ENCODE peak calls at places on chromosomes 12 and 14, in six cellular contexts. J is uterus, N is neural progenitor cell, T is fibroblast of mammary gland, P is choroid plexus epithelial cell, E is astrocyte of the spinal cord. B is an unnamed sample.

GRCh38 chr14:21796912-21797311 is 123.3 kb upstream of the OR4E1 start:
- DNase-seq in J (no peak), N (peak; percentile 2), T (no peak), P (peak; percentile 30), E (no peak), B (no peak)

GRCh38 chr12:29734748-29735147 is 49.0 kb downstream of the TMTC1 start:
- DNase-seq in J (no peak), N (no peak), T (no peak), P (no peak), E (no peak), B (no peak)

GRCh38 chr14:78836777-78837176 is 666.6 kb downstream of the NRXN3 start:
- DNase-seq in J (no peak), N (peak; percentile 71), T (peak; percentile 73), P (peak; percentile 78), E (peak; percentile 64), B (peak; percentile 52)

GRCh38 chr14:77580964-77581505 is 35.4 kb downstream of the SPTLC2 start:
- DNase-seq in J (no peak), N (no peak), T (peak; percentile 83), P (peak; percentile 84), E (peak; percentile 89), B (peak; percentile 80)

GRCh38 chr12:123972448-123973401 is at the start of the genes CCDC92 and ZNF664:
- DNase-seq in J (peak; percentile 94), N (peak; percentile 99), T (peak; percentile 82), P (peak; percentile 87), E (peak; percentile 93), B (peak; percentile 84)

GRCh38 chr14:100306256-100306505 is at the start of gene SLC25A29:
- DNase-seq in J (no peak), N (no peak), T (no peak), P (no peak), E (no peak), B (no peak)

GRCh38 chr14:52259452-52259851 is 8.0 kb upstream of the PTGDR start:
- DNase-seq in J (no peak), N (no peak), T (no peak), P (no peak), E (no peak), B (no peak)

GRCh38 chr12:113103756-113104450 is 31.7 kb downstream of the RASAL1 start:
- DNase-seq in J (no peak), N (peak; percentile 76), T (no peak), P (no peak), E (no peak), B (no peak)

DNA sequence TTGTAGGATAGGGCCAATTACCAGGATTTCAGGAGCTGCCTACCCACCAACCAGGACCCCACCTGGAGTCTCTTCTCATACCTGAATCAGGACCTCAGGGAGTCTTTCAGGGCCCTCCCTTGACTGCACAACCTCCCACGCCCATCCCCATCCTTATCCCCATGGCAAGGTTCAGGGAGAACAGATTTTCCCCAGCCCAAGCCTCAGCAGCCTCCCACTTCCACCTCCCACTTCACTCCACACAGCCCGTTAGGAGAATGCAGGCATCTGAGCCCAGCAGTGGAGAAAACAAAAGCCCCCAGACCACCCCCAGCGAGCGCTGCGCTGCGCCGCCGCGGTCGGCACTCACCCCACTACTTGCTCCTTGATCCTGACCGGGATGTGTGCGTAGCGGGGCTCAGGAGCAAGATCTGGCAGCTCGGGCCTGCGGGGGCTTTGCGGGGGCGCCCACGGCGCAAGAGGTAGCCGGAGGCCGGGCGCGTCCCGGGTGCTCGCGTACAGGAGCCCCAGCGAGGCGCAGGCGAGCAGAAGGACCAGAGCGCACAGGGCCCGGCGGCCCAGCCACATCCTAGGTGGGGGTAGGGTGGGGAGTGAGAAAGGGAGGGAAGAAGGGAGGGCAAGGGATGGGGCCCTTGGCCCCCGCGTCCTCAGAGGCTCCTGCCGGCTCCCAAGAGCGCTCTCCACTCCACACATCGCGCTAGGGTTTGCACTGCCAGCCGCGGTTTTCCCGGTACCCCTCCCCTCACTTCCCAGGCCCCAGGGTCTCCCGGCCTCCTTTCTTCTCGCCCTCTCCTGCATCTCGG is 1.2 kb downstream of the B4GALNT1 start:
- DNase-seq in J (no peak), N (peak; percentile 45), T (no peak), P (no peak), E (no peak), B (peak; percentile 15)
- H3K4me3 ChIP-seq in J (peak overlapping the region; percentile 42), N (peak overlapping the region; percentile 64), T (peak overlapping the region; percentile 37), P (peak overlapping the region; percentile 47), E (peak overlapping the region; percentile 49), B (peak overlapping the region; percentile 69)

GRCh38 chr12:16184691-16185090 is 92.8 kb downstream of the SLC15A5 start:
- DNase-seq in J (no peak), N (no peak), T (no peak), P (no peak), E (no peak), B (no peak)

GRCh38 chr12:16187684-16188083 is 89.8 kb downstream of the SLC15A5 start:
- DNase-seq in J (no peak), N (no peak), T (no peak), P (no peak), E (no peak), B (no peak)

GRCh38 chr12:16189849-16190248 is 87.6 kb downstream of the SLC15A5 start:
- DNase-seq in J (no peak), N (peak; percentile 73), T (no peak), P (peak; percentile 74), E (peak; percentile 20), B (peak; percentile 61)
- TF ChIP-seq CTCF in J (no peak), N (peak; percentile 59), T (no peak), P (peak; percentile 67), E (peak; percentile 28), B (peak; percentile 50)

GRCh38 chr14:20435454-20436362 is at the start of gene KLHL33:
- DNase-seq in J (peak; percentile 22), N (no peak), T (no peak), P (peak; percentile 17), E (no peak), B (no peak)
- H3K4me3 ChIP-seq in J (peak within 1 kb of the TSS; percentile 28), N (no peak within 1 kb of the TSS), T (peak within 1 kb of the TSS; percentile 31), P (peak within 1 kb of the TSS; percentile 50), E (peak within 1 kb of the TSS; percentile 6), B (no peak within 1 kb of the TSS)

DNA sequence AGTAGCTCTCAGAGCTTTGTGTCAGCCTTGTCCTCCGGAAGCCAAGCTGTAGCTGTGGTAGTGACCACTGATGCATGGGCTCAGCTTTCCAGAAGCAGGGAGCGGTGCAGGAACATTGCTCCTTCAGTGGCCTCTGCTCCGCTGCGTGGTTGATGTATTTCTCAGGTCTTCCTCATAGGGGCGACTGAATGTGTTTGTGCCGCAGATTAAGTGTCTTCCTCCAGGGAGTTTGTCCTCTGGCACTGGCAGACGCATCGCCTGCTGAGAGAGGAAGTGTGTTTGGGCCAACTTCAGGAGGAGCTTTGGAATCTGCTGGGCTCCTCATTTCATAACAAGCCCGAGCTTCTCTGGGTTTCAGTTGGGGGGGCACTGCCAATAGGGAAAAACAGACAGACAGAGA is 69.2 kb upstream of the PRIMA1 start:
- DNase-seq in J (no peak), N (peak; percentile 47), T (no peak), P (no peak), E (no peak), B (no peak)
- TF ChIP-seq CTCF in J (no peak), N (peak; percentile 20), T (no peak), P (no peak), E (no peak), B (no peak)

DNA sequence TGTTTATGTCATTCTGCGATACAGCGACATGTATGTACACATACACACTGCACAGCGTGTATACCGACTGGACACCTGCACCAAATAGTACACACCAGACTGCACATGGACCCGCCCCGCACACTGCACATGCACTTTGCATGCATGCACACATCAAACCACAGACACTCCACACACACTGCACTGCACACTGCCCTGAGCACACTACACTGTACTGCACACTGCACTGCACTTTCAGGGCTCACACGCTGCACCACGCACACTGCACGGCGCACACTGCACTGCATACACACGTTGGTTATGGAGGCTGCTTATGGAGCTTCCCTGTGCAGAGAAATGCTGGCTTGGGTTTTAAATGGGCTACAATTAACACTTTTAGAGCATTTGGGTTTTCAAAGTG is 1.6 kb downstream of the PAPLN start:
- DNase-seq in J (no peak), N (no peak), T (no peak), P (no peak), E (no peak), B (no peak)
- H3K4me3 ChIP-seq in J (no peak overlapping the region), N (peak overlapping the region; percentile 37), T (no peak overlapping the region), P (peak overlapping the region; percentile 83), E (peak overlapping the region; percentile 44), B (no peak overlapping the region)

GRCh38 chr14:69287096-69287991 is 27.4 kb downstream of the GALNT16 start:
- DNase-seq in J (peak; percentile 44), N (peak; percentile 29), T (peak; percentile 63), P (peak; percentile 49), E (peak; percentile 10), B (no peak)

GRCh38 chr14:69288956-69289705 is 29.2 kb downstream of the GALNT16 start:
- DNase-seq in J (no peak), N (no peak), T (peak; percentile 26), P (no peak), E (no peak), B (no peak)

GRCh38 chr14:69289811-69290520 is 30.0 kb downstream of the GALNT16 start:
- DNase-seq in J (no peak), N (no peak), T (peak; percentile 58), P (no peak), E (no peak), B (no peak)

GRCh38 chr14:69285661-69286255 is 25.8 kb downstream of the GALNT16 start:
- DNase-seq in J (no peak), N (no peak), T (no peak), P (no peak), E (no peak), B (no peak)

GRCh38 chr14:69288001-69288771 is 28.2 kb downstream of the GALNT16 start:
- DNase-seq in J (peak; percentile 80), N (peak; percentile 60), T (peak; percentile 80), P (peak; percentile 80), E (peak; percentile 90), B (peak; percentile 84)
- TF ChIP-seq CTCF in J (peak; percentile 24), N (peak; percentile 56), T (peak; percentile 64), P (peak; percentile 70), E (peak; percentile 31), B (peak; percentile 63)

DNA sequence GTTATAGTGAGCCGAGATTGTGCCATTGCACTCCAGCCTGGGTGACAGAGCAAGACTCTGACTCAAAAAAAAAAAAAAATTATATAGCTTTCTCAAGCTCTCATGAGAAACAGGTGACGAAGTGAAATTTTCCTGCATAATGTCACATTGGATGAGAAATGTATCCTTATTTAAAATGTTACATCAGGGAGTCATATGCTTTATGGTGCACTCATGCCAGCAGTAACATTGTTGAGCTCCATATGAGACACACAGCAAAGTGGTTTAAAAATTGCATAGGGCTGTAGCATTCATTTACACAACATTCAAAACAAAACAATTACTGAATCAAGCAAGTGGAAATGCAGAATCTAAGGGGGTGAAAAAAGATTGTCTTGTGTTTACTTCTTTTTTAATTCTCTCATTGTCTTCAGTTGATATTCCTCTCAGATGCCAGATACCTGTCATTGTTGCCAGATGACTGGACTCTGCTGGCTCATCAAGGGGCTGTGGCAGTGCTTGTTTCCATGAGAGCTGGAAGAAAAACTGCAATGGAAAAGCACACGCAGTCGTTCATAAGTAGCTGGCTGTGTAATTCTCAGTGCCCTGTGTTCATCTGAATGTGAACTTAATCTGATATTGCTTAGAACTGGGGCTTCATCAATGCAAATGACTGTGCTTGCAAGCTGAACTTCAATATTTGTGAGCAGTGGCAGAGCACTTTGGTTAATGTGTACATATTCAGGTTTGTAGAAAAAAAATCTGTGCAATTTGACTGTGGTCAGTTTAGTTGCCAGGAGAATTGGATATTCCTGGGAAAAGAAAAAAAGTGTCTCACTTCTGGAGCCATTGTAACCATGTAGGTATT is 305.5 kb downstream of the RAD51B start:
- DNase-seq in J (no peak), N (no peak), T (peak; percentile 66), P (peak; percentile 70), E (peak; percentile 76), B (peak; percentile 84)
- H3K4me3 ChIP-seq in J (no peak overlapping the region), N (no peak overlapping the region), T (no peak overlapping the region), P (no peak overlapping the region), E (no peak overlapping the region), B (no peak overlapping the region)